ENCODE peak calls at places on chromosomes 3 and 15, in five cellular contexts. F is heart right ventricle, S is lower lobe of right lung, B is spleen, T is fibroblast of lung. R is an unnamed sample. For H3K9me3, the result is how much of the 10 kb centered on the place peaks cover.

GRCh38 chr15:101084801-101085200 is 165.6 kb downstream of the LRRK1 start:
- DNase-seq in F (no peak), S (no peak), B (no peak), T (no peak), R (no peak)

GRCh38 chr3:181695661-181696491 is 15.8 kb upstream of the SOX2 start:
- DNase-seq in F (no peak), S (peak), B (no peak), T (peak), R (no peak)

GRCh38 chr15:100879461-100880138 is at the start of gene ALDH1A3:
- DNase-seq in F (peak), S (no peak), B (no peak), T (peak), R (peak)

GRCh38 chr15:82133251-82133650 is 87.4 kb upstream of the MEX3B start:
- DNase-seq in F (no peak), S (no peak), B (no peak), T (no peak), R (no peak)

GRCh38 chr3:71210257-71211002 is 373.1 kb downstream of the FOXP1 start:
- DNase-seq in F (no peak), S (no peak), B (no peak), T (peak), R (no peak)

GRCh38 chr15:71002321-71002720 is 109.7 kb downstream of the LRRC49 start:
- DNase-seq in F (no peak), S (no peak), B (no peak), T (peak), R (no peak)

GRCh38 chr3:102532901-102533300 is 98.1 kb downstream of the ZPLD1 start:
- DNase-seq in F (no peak), S (no peak), B (no peak), T (peak), R (no peak)

GRCh38 chr3:95277614-95278013 is 1214.8 kb downstream of the NSUN3 start:
- DNase-seq in F (no peak), S (no peak), B (no peak), T (no peak), R (no peak)

GRCh38 chr15:73564255-73564654 is 68.9 kb downstream of the NPTN start:
- DNase-seq in F (no peak), S (no peak), B (no peak), T (peak), R (no peak)

GRCh38 chr15:26628071-26628470 is 144.8 kb downstream of the GABRB3 start:
- DNase-seq in F (no peak), S (no peak), B (no peak), T (no peak), R (no peak)

DNA sequence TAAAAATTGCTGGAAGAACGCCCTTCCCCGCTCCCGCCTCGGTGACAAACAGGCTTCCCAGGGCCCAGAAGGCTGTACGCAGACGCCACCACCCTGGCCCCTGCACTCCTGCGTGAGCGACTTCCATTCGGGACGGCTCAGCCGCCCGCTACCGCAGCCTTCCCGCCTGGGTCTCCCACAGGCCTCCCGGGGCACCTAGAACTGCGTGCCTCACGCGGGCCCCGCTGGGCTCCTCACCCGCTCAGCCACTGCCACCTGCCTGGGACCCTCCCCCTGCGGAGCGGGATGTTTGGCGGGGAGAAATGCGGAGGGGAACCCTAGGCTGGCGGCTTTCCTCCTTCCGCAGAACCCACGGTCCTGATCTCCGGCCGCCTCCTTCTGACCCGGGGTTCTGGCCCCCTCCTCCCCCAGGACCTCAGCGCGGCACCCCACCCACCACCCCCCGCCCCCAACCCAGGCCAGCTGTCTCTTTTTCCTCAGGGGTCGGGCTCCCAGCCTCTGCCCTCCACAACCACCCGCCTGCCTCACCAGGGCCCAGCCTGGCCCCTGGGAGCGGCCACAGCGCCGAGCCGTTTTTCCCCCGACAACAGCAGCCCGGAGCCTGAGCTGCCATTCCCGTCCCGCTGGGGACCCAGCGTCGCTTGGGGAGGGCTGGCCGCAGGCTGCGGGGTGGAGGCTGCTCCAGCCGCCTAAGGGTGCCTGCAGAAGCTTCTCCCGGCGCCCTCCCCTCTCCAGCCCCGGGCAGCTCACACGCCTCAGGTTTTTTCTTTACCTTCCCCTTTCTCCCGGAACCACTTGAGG is 27.6 kb upstream of the RAB7A start:
- DNase-seq in F (peak), S (peak), B (peak), T (peak), R (peak)
- H3K4me3 ChIP-seq in F (peak), S (peak), B (peak), T (peak), R (peak)

GRCh38 chr3:30751610-30752299 is 142.7 kb downstream of the GADL1 start:
- DNase-seq in F (peak), S (no peak), B (peak), T (peak), R (no peak)
- TF ChIP-seq CTCF in F (peak), S (peak), B (no peak), T (no peak), R (peak)

DNA sequence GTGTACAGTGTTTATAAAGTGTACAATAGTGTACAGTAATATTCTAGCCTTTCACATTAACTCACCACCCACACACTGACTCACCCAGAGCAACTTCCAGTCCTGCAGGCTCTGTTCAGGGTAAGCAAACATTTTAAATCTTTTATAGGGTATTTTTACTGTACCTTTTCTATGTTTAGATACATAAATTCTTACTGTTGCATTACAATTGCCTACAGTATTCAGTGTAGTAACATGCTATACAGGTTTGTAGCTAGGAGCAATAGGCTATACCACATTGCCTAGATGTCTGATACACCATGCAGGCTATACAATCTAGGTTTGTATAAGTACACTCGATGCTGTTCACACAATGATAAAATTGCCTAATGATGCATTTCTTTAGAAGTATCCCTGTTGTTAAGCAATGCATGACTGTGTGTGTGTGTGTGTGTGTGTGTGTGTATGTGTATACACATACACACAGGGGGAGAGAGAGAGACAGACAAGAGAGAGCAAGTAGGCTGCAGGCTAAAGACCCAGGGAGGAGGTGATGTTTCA is 72.5 kb upstream of the PRR23C start:
- DNase-seq in F (no peak), S (no peak), B (no peak), T (peak), R (no peak)
- H3K9me3 ChIP-seq in F (under half), S (under half), B (under half), T (under half), R (under half)

GRCh38 chr3:119558528-119559339 is 680 bp downstream of the CD80 start:
- DNase-seq in F (no peak), S (no peak), B (no peak), T (no peak), R (no peak)
- H3K4me3 ChIP-seq in F (no peak), S (peak), B (no peak), T (no peak), R (no peak)

GRCh38 chr3:185070491-185071335 is 82.1 kb downstream of the C3orf70 start:
- DNase-seq in F (no peak), S (no peak), B (no peak), T (peak), R (no peak)
- TF ChIP-seq CTCF in F (peak), S (peak), B (no peak), T (peak), R (no peak)

DNA sequence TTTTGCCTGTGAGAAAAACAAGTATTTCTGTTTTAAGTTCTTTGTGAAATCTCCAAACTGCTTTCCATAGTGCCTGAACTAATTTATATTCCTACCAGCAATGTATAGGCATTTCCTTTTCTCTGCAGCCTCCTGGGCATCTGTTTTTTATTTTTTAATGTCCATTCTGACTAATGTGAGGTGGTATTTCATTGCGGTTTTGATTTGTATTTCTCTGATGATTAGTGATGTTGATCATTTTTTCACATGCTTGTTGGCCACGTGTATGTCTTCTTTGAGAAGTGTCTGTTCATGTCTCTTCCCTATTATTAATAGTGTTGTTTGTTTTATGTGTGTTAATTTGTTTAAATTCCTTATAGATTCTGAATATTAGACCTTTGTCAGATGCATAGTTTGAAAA is 820.5 kb downstream of the MCTP2 start:
- DNase-seq in F (no peak), S (no peak), B (no peak), T (no peak), R (no peak)
- H3K9me3 ChIP-seq in F (under half), S (under half), B (under half), T (under half), R (under half)

GRCh38 chr3:175477651-175478224 is 618.6 kb downstream of the NAALADL2 start:
- DNase-seq in F (no peak), S (no peak), B (no peak), T (no peak), R (no peak)
- H3K4me3 ChIP-seq in F (no peak), S (no peak), B (no peak), T (no peak), R (no peak)

GRCh38 chr15:33670567-33670966 is 297.7 kb upstream of the CHRM5 start:
- DNase-seq in F (no peak), S (no peak), B (no peak), T (no peak), R (no peak)

GRCh38 chr15:33675246-33675645 is 293.1 kb upstream of the CHRM5 start:
- DNase-seq in F (no peak), S (no peak), B (no peak), T (peak), R (no peak)

GRCh38 chr15:33671456-33671855 is 296.8 kb upstream of the CHRM5 start:
- DNase-seq in F (no peak), S (no peak), B (no peak), T (no peak), R (no peak)
- TF ChIP-seq CTCF in F (no peak), S (no peak), B (no peak), T (no peak), R (no peak)

DNA sequence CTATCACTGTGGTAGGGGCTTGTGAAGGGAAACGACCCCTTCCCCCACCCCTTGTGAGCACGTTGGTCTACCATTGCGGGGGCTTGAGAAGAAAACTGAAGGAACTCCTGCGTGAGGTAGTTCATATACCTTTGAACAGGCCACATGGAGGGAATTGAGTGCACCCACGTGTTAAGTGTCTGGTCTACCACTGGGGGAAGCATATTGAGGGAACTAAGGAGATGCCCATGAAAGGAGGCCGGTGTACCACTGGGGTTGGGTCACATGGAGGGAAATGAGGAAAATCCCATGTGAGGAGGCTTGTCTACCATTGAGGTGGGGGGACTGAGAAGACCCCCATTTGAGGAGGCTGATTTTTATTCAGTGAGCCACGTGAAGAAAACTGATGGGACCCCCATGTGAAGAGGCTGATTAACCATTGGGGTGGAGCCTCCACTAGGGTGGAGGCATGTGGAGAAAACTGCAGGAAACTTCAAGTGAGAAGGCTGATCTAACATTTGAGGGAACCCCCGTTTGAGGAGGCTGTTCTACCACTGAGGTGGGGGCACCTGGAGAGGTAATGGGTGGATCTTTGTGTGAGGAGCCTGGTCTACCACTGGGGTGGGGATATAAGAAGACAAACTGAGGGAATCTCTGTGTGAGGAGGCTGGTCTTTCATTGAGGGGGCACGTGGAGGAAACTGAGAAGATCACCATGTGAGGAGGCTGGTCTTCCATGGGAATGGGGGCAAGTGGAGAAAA is 163.2 kb downstream of the FBLN2 start:
- DNase-seq in F (no peak), S (no peak), B (peak), T (no peak), R (no peak)
- H3K9me3 ChIP-seq in F (under half), S (under half), B (under half), T (under half), R (under half)

GRCh38 chr15:90957791-90958190 is 3.1 kb downstream of the RCCD1 start:
- DNase-seq in F (no peak), S (no peak), B (no peak), T (no peak), R (no peak)
- H3K4me3 ChIP-seq in F (peak), S (peak), B (no peak), T (peak), R (peak)